ENCODE peak calls at places on chromosomes 6 and 20, in ten cellular contexts. One of them, this sample, is unnamed.

GRCh38 chr6:11495565-11496145 is 41.9 kb upstream of the TMEM170B start:
- DNase-seq in endothelial cell: no peak
- DNase-seq in ovary: no peak
- DNase-seq in foreskin fibroblast: no peak
- DNase-seq in epithelial cell of proximal tubule: no peak
- DNase-seq in fibroblast of villous mesenchyme: no peak
- DNase-seq in RWPE1: no peak
- DNase-seq in Peyer's patch: no peak
- DNase-seq in heart left ventricle: no peak
- DNase-seq in B cell: no peak
- DNase-seq in this sample: no peak

GRCh38 chr6:137240168-137240567 is 21.0 kb upstream of the IFNGR1 start:
- DNase-seq in endothelial cell: no peak
- DNase-seq in ovary: no peak
- DNase-seq in foreskin fibroblast: peak
- DNase-seq in epithelial cell of proximal tubule: peak
- DNase-seq in fibroblast of villous mesenchyme: peak
- DNase-seq in RWPE1: no peak
- DNase-seq in Peyer's patch: no peak
- DNase-seq in heart left ventricle: peak
- DNase-seq in B cell: no peak
- DNase-seq in this sample: no peak

GRCh38 chr6:150987371-150987828 is 121.9 kb downstream of the MTHFD1L start:
- DNase-seq in endothelial cell: no peak
- DNase-seq in ovary: no peak
- DNase-seq in foreskin fibroblast: no peak
- DNase-seq in epithelial cell of proximal tubule: no peak
- DNase-seq in fibroblast of villous mesenchyme: no peak
- DNase-seq in RWPE1: no peak
- DNase-seq in Peyer's patch: no peak
- DNase-seq in heart left ventricle: no peak
- DNase-seq in B cell: no peak
- DNase-seq in this sample: peak

GRCh38 chr6:37285861-37286311 is 27.9 kb upstream of the TMEM217 start:
- DNase-seq in endothelial cell: no peak
- DNase-seq in ovary: no peak
- DNase-seq in foreskin fibroblast: no peak
- DNase-seq in epithelial cell of proximal tubule: peak
- DNase-seq in fibroblast of villous mesenchyme: no peak
- DNase-seq in RWPE1: no peak
- DNase-seq in Peyer's patch: no peak
- DNase-seq in heart left ventricle: no peak
- DNase-seq in B cell: no peak
- DNase-seq in this sample: peak

GRCh38 chr20:36036688-36037087 is 68.3 kb downstream of the CNBD2 start:
- DNase-seq in endothelial cell: no peak
- DNase-seq in ovary: no peak
- DNase-seq in foreskin fibroblast: no peak
- DNase-seq in epithelial cell of proximal tubule: no peak
- DNase-seq in fibroblast of villous mesenchyme: no peak
- DNase-seq in RWPE1: no peak
- DNase-seq in Peyer's patch: no peak
- DNase-seq in heart left ventricle: no peak
- DNase-seq in B cell: no peak
- DNase-seq in this sample: no peak

GRCh38 chr6:24448828-24449525 is 40.4 kb downstream of the GPLD1 start:
- DNase-seq in endothelial cell: no peak
- DNase-seq in ovary: no peak
- DNase-seq in foreskin fibroblast: no peak
- DNase-seq in epithelial cell of proximal tubule: no peak
- DNase-seq in fibroblast of villous mesenchyme: no peak
- DNase-seq in RWPE1: no peak
- DNase-seq in Peyer's patch: no peak
- DNase-seq in heart left ventricle: no peak
- DNase-seq in B cell: no peak
- DNase-seq in this sample: no peak

GRCh38 chr6:44216677-44217331 is at the start of gene MYMX:
- DNase-seq in endothelial cell: no peak
- DNase-seq in ovary: no peak
- DNase-seq in foreskin fibroblast: no peak
- DNase-seq in epithelial cell of proximal tubule: no peak
- DNase-seq in fibroblast of villous mesenchyme: no peak
- DNase-seq in RWPE1: no peak
- DNase-seq in Peyer's patch: no peak
- DNase-seq in heart left ventricle: no peak
- DNase-seq in B cell: no peak
- DNase-seq in this sample: no peak

GRCh38 chr6:97705568-97705967 is 422.6 kb upstream of the MMS22L start:
- DNase-seq in endothelial cell: no peak
- DNase-seq in ovary: no peak
- DNase-seq in foreskin fibroblast: no peak
- DNase-seq in epithelial cell of proximal tubule: no peak
- DNase-seq in fibroblast of villous mesenchyme: no peak
- DNase-seq in RWPE1: no peak
- DNase-seq in Peyer's patch: no peak
- DNase-seq in heart left ventricle: no peak
- DNase-seq in B cell: no peak
- DNase-seq in this sample: no peak

GRCh38 chr6:80272988-80273387 is 166.5 kb downstream of the BCKDHB start:
- DNase-seq in endothelial cell: no peak
- DNase-seq in ovary: no peak
- DNase-seq in foreskin fibroblast: no peak
- DNase-seq in epithelial cell of proximal tubule: no peak
- DNase-seq in fibroblast of villous mesenchyme: no peak
- DNase-seq in RWPE1: no peak
- DNase-seq in Peyer's patch: no peak
- DNase-seq in heart left ventricle: no peak
- DNase-seq in B cell: no peak
- DNase-seq in this sample: no peak

GRCh38 chr6:3888153-3888957 is 39.2 kb downstream of the FAM50B start:
- DNase-seq in endothelial cell: no peak
- DNase-seq in ovary: no peak
- DNase-seq in foreskin fibroblast: no peak
- DNase-seq in epithelial cell of proximal tubule: no peak
- DNase-seq in fibroblast of villous mesenchyme: no peak
- DNase-seq in RWPE1: no peak
- DNase-seq in Peyer's patch: no peak
- DNase-seq in heart left ventricle: peak
- DNase-seq in B cell: no peak
- DNase-seq in this sample: no peak

DNA sequence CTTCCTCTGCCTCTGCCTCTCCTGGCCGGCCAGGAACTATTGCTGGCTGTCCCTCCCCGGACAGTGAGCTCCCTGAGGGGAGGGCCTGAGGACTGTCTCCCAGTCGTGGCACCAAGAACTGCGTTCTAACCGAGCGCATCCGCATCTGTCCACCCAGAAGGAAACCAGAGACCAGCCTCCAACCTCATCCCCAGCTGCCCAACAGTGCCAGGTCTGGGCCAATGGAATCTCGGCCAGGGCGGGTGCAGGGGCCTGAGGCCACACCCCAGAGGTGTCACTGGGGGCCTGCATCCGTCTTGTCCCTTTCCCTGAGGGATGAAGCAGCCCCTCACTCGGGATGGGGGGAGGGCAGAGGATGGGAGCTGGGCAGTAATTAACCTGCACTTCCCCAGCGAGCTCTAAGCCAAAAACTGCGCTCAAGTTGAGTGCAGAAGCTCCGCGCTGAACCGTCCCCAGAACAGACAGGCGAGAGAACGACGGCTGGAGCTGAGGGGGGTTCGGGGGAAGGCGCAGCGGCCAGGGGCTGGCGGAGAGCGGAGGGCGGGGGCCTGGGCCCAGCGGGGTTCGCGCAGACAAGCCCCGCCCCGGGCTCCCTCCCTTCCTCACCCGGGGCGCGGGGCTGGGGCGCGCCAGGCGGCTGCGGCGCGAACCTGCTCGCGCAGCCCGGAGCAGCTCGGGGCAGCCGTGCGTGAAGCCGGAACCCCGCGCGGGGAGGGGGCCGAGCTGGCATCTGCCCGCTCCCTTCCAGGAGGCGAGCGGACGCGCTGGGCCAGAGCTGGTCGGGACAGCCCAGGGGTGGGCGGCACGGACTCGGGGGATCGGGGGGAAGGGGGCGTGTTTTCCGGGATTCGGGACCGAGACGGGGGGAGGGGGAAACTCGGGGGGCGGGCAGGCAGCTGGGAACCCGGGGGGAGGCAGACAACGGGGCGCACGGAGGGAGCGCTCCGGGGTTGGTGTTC is 1.4 kb downstream of the TFEB start:
- DNase-seq in endothelial cell: peak
- DNase-seq in ovary: peak
- DNase-seq in foreskin fibroblast: peak
- DNase-seq in epithelial cell of proximal tubule: no peak
- DNase-seq in fibroblast of villous mesenchyme: peak
- DNase-seq in RWPE1: peak
- DNase-seq in Peyer's patch: peak
- DNase-seq in heart left ventricle: peak
- DNase-seq in B cell: peak
- DNase-seq in this sample: peak
- TF ChIP-seq CTCF in endothelial cell: no peak
- TF ChIP-seq CTCF in ovary: no peak
- TF ChIP-seq CTCF in foreskin fibroblast: no peak
- TF ChIP-seq CTCF in epithelial cell of proximal tubule: no peak
- TF ChIP-seq CTCF in fibroblast of villous mesenchyme: no peak
- TF ChIP-seq CTCF in RWPE1: no peak
- TF ChIP-seq CTCF in Peyer's patch: no peak
- TF ChIP-seq CTCF in heart left ventricle: no peak
- TF ChIP-seq CTCF in B cell: no peak
- TF ChIP-seq CTCF in this sample: no peak

DNA sequence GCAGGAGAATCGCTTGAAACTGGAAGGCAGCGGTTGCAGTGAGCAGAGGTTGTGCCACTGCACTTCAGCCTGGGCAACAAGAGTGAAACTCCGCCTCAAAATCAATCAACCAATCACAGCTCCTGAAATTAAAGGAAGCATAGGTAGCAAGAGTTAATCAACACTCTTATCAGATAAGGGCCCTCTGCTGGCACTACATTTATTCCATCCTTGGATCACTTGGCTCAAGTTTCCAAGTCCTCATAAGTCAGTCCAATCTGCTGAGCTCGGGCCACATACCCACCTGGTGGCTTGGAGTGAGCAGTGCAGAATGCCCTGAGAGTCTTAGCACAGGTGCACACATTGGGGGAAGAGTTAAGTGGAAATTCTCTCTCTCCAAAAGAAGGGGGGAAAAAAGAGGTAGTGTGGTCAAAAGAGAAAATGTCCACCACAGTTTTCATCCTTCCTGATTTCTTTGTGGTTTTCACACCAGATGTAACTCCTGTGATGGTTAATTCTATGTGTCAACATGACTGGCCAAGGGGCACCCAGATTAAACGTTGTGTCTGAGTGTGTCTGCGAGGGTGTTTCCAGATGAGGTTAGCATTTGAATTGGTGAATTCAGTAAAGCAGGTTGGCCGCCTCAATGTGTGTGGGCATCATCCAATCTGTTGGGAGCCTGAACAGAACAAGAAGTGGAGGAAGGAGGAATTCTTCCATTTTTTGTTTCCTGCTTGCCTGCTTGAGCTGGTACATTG is 14.2 kb upstream of the FAM8A1 start:
- DNase-seq in endothelial cell: no peak
- DNase-seq in ovary: no peak
- DNase-seq in foreskin fibroblast: no peak
- DNase-seq in epithelial cell of proximal tubule: no peak
- DNase-seq in fibroblast of villous mesenchyme: no peak
- DNase-seq in RWPE1: peak
- DNase-seq in Peyer's patch: no peak
- DNase-seq in heart left ventricle: no peak
- DNase-seq in B cell: no peak
- DNase-seq in this sample: no peak
- TF ChIP-seq CTCF in endothelial cell: no peak
- TF ChIP-seq CTCF in ovary: no peak
- TF ChIP-seq CTCF in foreskin fibroblast: peak
- TF ChIP-seq CTCF in epithelial cell of proximal tubule: peak
- TF ChIP-seq CTCF in fibroblast of villous mesenchyme: peak
- TF ChIP-seq CTCF in RWPE1: no peak
- TF ChIP-seq CTCF in Peyer's patch: no peak
- TF ChIP-seq CTCF in heart left ventricle: no peak
- TF ChIP-seq CTCF in B cell: no peak
- TF ChIP-seq CTCF in this sample: peak

GRCh38 chr6:20559924-20560551 is 25.8 kb downstream of the CDKAL1 start:
- DNase-seq in endothelial cell: no peak
- DNase-seq in ovary: no peak
- DNase-seq in foreskin fibroblast: no peak
- DNase-seq in epithelial cell of proximal tubule: no peak
- DNase-seq in fibroblast of villous mesenchyme: peak
- DNase-seq in RWPE1: no peak
- DNase-seq in Peyer's patch: no peak
- DNase-seq in heart left ventricle: no peak
- DNase-seq in B cell: no peak
- DNase-seq in this sample: no peak
- TF ChIP-seq CTCF in endothelial cell: no peak
- TF ChIP-seq CTCF in ovary: no peak
- TF ChIP-seq CTCF in foreskin fibroblast: no peak
- TF ChIP-seq CTCF in epithelial cell of proximal tubule: no peak
- TF ChIP-seq CTCF in fibroblast of villous mesenchyme: no peak
- TF ChIP-seq CTCF in RWPE1: peak
- TF ChIP-seq CTCF in Peyer's patch: no peak
- TF ChIP-seq CTCF in heart left ventricle: peak
- TF ChIP-seq CTCF in B cell: no peak
- TF ChIP-seq CTCF in this sample: no peak

GRCh38 chr6:156752666-156753301 is 24.4 kb upstream of the ARID1B start:
- DNase-seq in endothelial cell: no peak
- DNase-seq in ovary: no peak
- DNase-seq in foreskin fibroblast: no peak
- DNase-seq in epithelial cell of proximal tubule: peak
- DNase-seq in fibroblast of villous mesenchyme: no peak
- DNase-seq in RWPE1: no peak
- DNase-seq in Peyer's patch: peak
- DNase-seq in heart left ventricle: no peak
- DNase-seq in B cell: peak
- DNase-seq in this sample: peak
- TF ChIP-seq CTCF in endothelial cell: no peak
- TF ChIP-seq CTCF in ovary: no peak
- TF ChIP-seq CTCF in foreskin fibroblast: peak
- TF ChIP-seq CTCF in epithelial cell of proximal tubule: peak
- TF ChIP-seq CTCF in fibroblast of villous mesenchyme: peak
- TF ChIP-seq CTCF in RWPE1: no peak
- TF ChIP-seq CTCF in Peyer's patch: peak
- TF ChIP-seq CTCF in heart left ventricle: no peak
- TF ChIP-seq CTCF in B cell: no peak
- TF ChIP-seq CTCF in this sample: peak

GRCh38 chr20:4261333-4262284 is 246.3 kb upstream of the RNF24 start:
- DNase-seq in endothelial cell: no peak
- DNase-seq in ovary: no peak
- DNase-seq in foreskin fibroblast: peak
- DNase-seq in epithelial cell of proximal tubule: no peak
- DNase-seq in fibroblast of villous mesenchyme: peak
- DNase-seq in RWPE1: peak
- DNase-seq in Peyer's patch: no peak
- DNase-seq in heart left ventricle: no peak
- DNase-seq in B cell: no peak
- DNase-seq in this sample: no peak
- TF ChIP-seq CTCF in endothelial cell: no peak
- TF ChIP-seq CTCF in ovary: no peak
- TF ChIP-seq CTCF in foreskin fibroblast: peak
- TF ChIP-seq CTCF in epithelial cell of proximal tubule: no peak
- TF ChIP-seq CTCF in fibroblast of villous mesenchyme: no peak
- TF ChIP-seq CTCF in RWPE1: no peak
- TF ChIP-seq CTCF in Peyer's patch: no peak
- TF ChIP-seq CTCF in heart left ventricle: no peak
- TF ChIP-seq CTCF in B cell: no peak
- TF ChIP-seq CTCF in this sample: no peak

This sample was measured in GM06990.